ENCODE peak calls at places on chromosome 20, in four cellular contexts. S is heart right ventricle, Q is NCI-H526, Y is kidney glomerular epithelial cell. W is an unnamed sample.

GRCh38 chr20:51128198-51128597 is 105.3 kb upstream of the KCNG1 start:
- DNase-seq in S (no peak), Y (peak; percentile 58), Q (no peak), W (no peak)

GRCh38 chr20:44572551-44573500 is 9.6 kb upstream of the PKIG start:
- DNase-seq in Y (peak; percentile 57), Q (peak; percentile 57), S (peak; percentile 64), W (no peak)

GRCh38 chr20:46348972-46349741 is 40.9 kb upstream of the CDH22 start:
- DNase-seq in Q (peak; percentile 87), Y (peak; percentile 17), S (peak; percentile 49), W (peak; percentile 67)

GRCh38 chr20:8190043-8190880 is 58.2 kb downstream of the PLCB1 start:
- DNase-seq in S (no peak), Q (peak; percentile 4), Y (no peak), W (no peak)

GRCh38 chr20:48803522-48804053 is 24.2 kb downstream of the PREX1 start:
- DNase-seq in Y (no peak), S (no peak), Q (no peak), W (no peak)

GRCh38 chr20:57467742-57468141 is 57.2 kb downstream of the CTCFL start:
- DNase-seq in Q (no peak), S (no peak), Y (no peak), W (no peak)

GRCh38 chr20:47428164-47428563 is 71.7 kb upstream of the ZMYND8 start:
- DNase-seq in Y (no peak), S (no peak), Q (no peak), W (no peak)

GRCh38 chr20:34709836-34710567 is 5.9 kb downstream of the TP53INP2 start:
- DNase-seq in Q (peak; percentile 95), Y (no peak), S (peak; percentile 44), W (peak; percentile 78)

GRCh38 chr20:6718660-6719059 is 48.8 kb upstream of the BMP2 start:
- DNase-seq in S (no peak), Q (no peak), Y (peak; percentile 90), W (no peak)

GRCh38 chr20:11453430-11453829 is 464.3 kb upstream of the BTBD3 start:
- DNase-seq in S (no peak), Q (no peak), Y (peak; percentile 40), W (no peak)

GRCh38 chr20:63626424-63627128 is at the start of gene GMEB2:
- DNase-seq in Y (peak; percentile 67), S (peak; percentile 78), Q (peak; percentile 95), W (no peak)

GRCh38 chr20:944148-944547 is 28.0 kb upstream of the ANGPT4 start:
- DNase-seq in S (no peak), Y (no peak), Q (no peak), W (no peak)

GRCh38 chr20:6178537-6178936 is 55.7 kb upstream of the FERMT1 start:
- DNase-seq in S (peak; percentile 8), Y (peak; percentile 40), Q (peak; percentile 70), W (peak; percentile 43)

GRCh38 chr20:39897781-39898466 is 791.1 kb downstream of the MAFB start:
- DNase-seq in Q (no peak), S (no peak), Y (no peak), W (no peak)

GRCh38 chr20:43916875-43917371 is 2.3 kb downstream of the TOX2 start:
- DNase-seq in S (no peak), Y (no peak), Q (no peak), W (no peak)

GRCh38 chr20:62350629-62351422 is 16.3 kb downstream of the LAMA5 start:
- DNase-seq in S (no peak), Y (no peak), Q (no peak), W (no peak)

GRCh38 chr20:48366230-48366629 is 461.6 kb downstream of the PREX1 start:
- DNase-seq in Q (no peak), S (no peak), Y (no peak), W (no peak)

GRCh38 chr20:1810926-1811620 is 84.1 kb upstream of the SIRPA start:
- DNase-seq in Y (no peak), S (no peak), Q (no peak), W (no peak)

GRCh38 chr20:64152906-64153305 is 11.3 kb upstream of the MYT1 start:
- DNase-seq in Q (peak; percentile 98), Y (no peak), S (no peak), W (no peak)

GRCh38 chr20:34622821-34623451 is 54.0 kb downstream of the PIGU start:
- DNase-seq in Y (no peak), S (no peak), Q (no peak), W (no peak)

GRCh38 chr20:58706150-58706892 is 13.7 kb downstream of the NPEPL1 start:
- DNase-seq in Y (no peak), S (no peak), Q (no peak), W (no peak)

GRCh38 chr20:14997791-14998190 is 660.4 kb upstream of the FLRT3 start:
- DNase-seq in Q (no peak), S (no peak), Y (peak; percentile 35), W (no peak)

GRCh38 chr20:33131949-33132822 is 35.8 kb upstream of the BPIFA2 start:
- DNase-seq in S (no peak), Q (no peak), Y (no peak), W (no peak)

GRCh38 chr20:23835716-23836115 is 9.2 kb upstream of the CST2 start:
- DNase-seq in Q (no peak), S (no peak), Y (no peak), W (no peak)

GRCh38 chr20:13856356-13856755 is 71.5 kb downstream of the NDUFAF5 start:
- DNase-seq in S (no peak), Y (no peak), Q (no peak), W (no peak)

GRCh38 chr20:31717478-31717946 is 5.2 kb downstream of the BCL2L1 start:
- DNase-seq in Y (no peak), Q (no peak), S (no peak), W (peak; percentile 32)

GRCh38 chr20:13771853-13772453 is 12.8 kb downstream of the ESF1 start:
- DNase-seq in Y (peak; percentile 38), S (no peak), Q (peak; percentile 58), W (peak; percentile 36)

GRCh38 chr20:44886276-44886671 is 769 bp downstream of the YWHAB start:
- DNase-seq in Y (no peak), S (no peak), Q (no peak), W (no peak)

GRCh38 chr20:19275630-19276071 is 63.2 kb downstream of the SLC24A3 start:
- DNase-seq in S (peak; percentile 88), Q (no peak), Y (no peak), W (no peak)

GRCh38 chr20:50844430-50845100 is 49.7 kb downstream of the BCAS4 start:
- DNase-seq in Y (peak; percentile 85), Q (no peak), S (no peak), W (no peak)

GRCh38 chr20:37538003-37538402 is 10.3 kb upstream of the BLCAP start:
- DNase-seq in Y (peak; percentile 16), S (no peak), Q (no peak), W (no peak)

GRCh38 chr20:20552076-20552475 is 160.4 kb downstream of the RALGAPA2 start:
- DNase-seq in S (no peak), Y (no peak), Q (peak; percentile 17), W (no peak)

GRCh38 chr20:1809121-1809520 is 86.1 kb upstream of the SIRPA start:
- DNase-seq in Q (no peak), S (no peak), Y (peak; percentile 95), W (no peak)

GRCh38 chr20:63735859-63736718 is at the start of gene LIME1:
- DNase-seq in Y (no peak), Q (peak; percentile 30), S (no peak), W (peak; percentile 88)

GRCh38 chr20:24403410-24403809 is 66.0 kb upstream of the SYNDIG1 start:
- DNase-seq in Y (no peak), Q (no peak), S (no peak), W (no peak)

W was measured in NAMALWA.